ENCODE peak calls at places on chromosomes 3 and 15, in seven cellular contexts. R is GM23248, T is OCI-LY7, E is HCT116, M is hepatocyte, L is PC-3, F is SK-N-SH. X is an unnamed sample.

GRCh38 chr3:27253831-27254230 is 115.4 kb downstream of the NEK10 start:
- DNase-seq in T (peak; percentile 5), L (peak; percentile 81), M (peak; percentile 49), F (peak; percentile 40), E (peak; percentile 51), R (peak; percentile 58), X (peak; percentile 78)

GRCh38 chr3:177377166-177377565 is 179.9 kb upstream of the TBL1XR1 start:
- DNase-seq in T (no peak), R (no peak), E (no peak), L (peak; percentile 33), M (peak; percentile 12), F (no peak), X (no peak)

GRCh38 chr15:60760646-60761504 is 281.9 kb upstream of the ICE2 start:
- DNase-seq in F (no peak), R (peak; percentile 73), L (peak; percentile 37), M (no peak), E (no peak), T (no peak), X (no peak)

GRCh38 chr3:78645628-78646310 is 1122.0 kb downstream of the ROBO1 start:
- DNase-seq in E (peak; percentile 28), M (peak; percentile 87), R (peak; percentile 81), L (peak; percentile 93), T (peak; percentile 56), F (peak; percentile 36), X (peak; percentile 91)

GRCh38 chr3:70744536-70744935 is 432.1 kb upstream of the MDFIC2 start:
- DNase-seq in M (no peak), E (no peak), T (no peak), L (no peak), R (no peak), F (no peak), X (no peak)

GRCh38 chr3:129606522-129607390 is at the start of gene PLXND1:
- DNase-seq in F (peak; percentile 94), L (peak; percentile 38), M (peak; percentile 79), E (no peak), T (no peak), R (peak; percentile 80), X (peak; percentile 88)

GRCh38 chr3:169303660-169304059 is 359.9 kb downstream of the MECOM start:
- DNase-seq in F (no peak), R (no peak), E (no peak), T (no peak), L (no peak), M (no peak), X (no peak)

GRCh38 chr15:88913017-88913849 is at the start of gene MFGE8:
- DNase-seq in F (peak; percentile 93), T (peak; percentile 74), E (no peak), M (peak; percentile 90), L (peak; percentile 52), R (peak; percentile 88), X (peak; percentile 97)

GRCh38 chr3:82587174-82587573 is 825.7 kb upstream of the GBE1 start:
- DNase-seq in L (no peak), E (no peak), T (no peak), M (peak; percentile 7), F (no peak), R (no peak), X (no peak)

GRCh38 chr3:29454326-29454725 is 173.5 kb downstream of the RBMS3 start:
- DNase-seq in T (no peak), M (no peak), F (no peak), E (no peak), L (no peak), R (no peak), X (no peak)

GRCh38 chr3:37993811-37994638 is 3.4 kb downstream of the VILL start:
- DNase-seq in R (peak; percentile 92), E (no peak), T (peak; percentile 81), L (no peak), F (peak; percentile 82), M (peak; percentile 88), X (peak; percentile 80)

GRCh38 chr3:15326037-15326436 is 6.3 kb downstream of the SH3BP5 start:
- DNase-seq in L (peak; percentile 57), T (no peak), M (no peak), E (no peak), R (peak; percentile 30), F (peak; percentile 30), X (no peak)

GRCh38 chr3:97958396-97958795 is 13.8 kb downstream of the RIOX2 start:
- DNase-seq in M (no peak), R (no peak), T (no peak), E (no peak), F (no peak), L (no peak), X (no peak)

GRCh38 chr3:170437696-170438407 is 19.2 kb downstream of the CLDN11 start:
- DNase-seq in E (no peak), T (no peak), R (no peak), F (no peak), L (no peak), M (no peak), X (peak; percentile 41)

GRCh38 chr3:194407423-194407822 is 8.4 kb upstream of the GP5 start:
- DNase-seq in T (no peak), M (peak; percentile 75), E (no peak), L (peak; percentile 55), R (peak; percentile 28), F (no peak), X (no peak)

GRCh38 chr15:63107895-63108546 is 13.6 kb upstream of the LACTB start:
- DNase-seq in M (peak; percentile 71), F (no peak), E (no peak), R (peak; percentile 99), T (no peak), L (peak; percentile 38), X (no peak)

GRCh38 chr15:52114656-52115055 is 2.1 kb upstream of the BCL2L10 start:
- DNase-seq in R (no peak), L (no peak), M (no peak), E (no peak), T (no peak), F (no peak), X (no peak)
- TF ChIP-seq EZH2phosphoT487 in R (no peak), L (no peak), M (no peak), E (no peak), T (no peak), F (no peak), X (no peak)

GRCh38 chr3:64945171-64945684 is 257.4 kb upstream of the ADAMTS9 start:
- DNase-seq in L (no peak), F (no peak), T (no peak), M (peak; percentile 80), E (no peak), R (no peak), X (peak; percentile 72)
- H3K9me2 ChIP-seq in L (no peaks in the 10 kb centered on the region), F (no peaks in the 10 kb centered on the region), T (no peaks in the 10 kb centered on the region), M (no peaks in the 10 kb centered on the region), E (no peaks in the 10 kb centered on the region), R (no peaks in the 10 kb centered on the region), X (no peaks in the 10 kb centered on the region)

GRCh38 chr3:141877911-141878310 is 1.5 kb downstream of the ATP1B3 start:
- DNase-seq in M (peak; percentile 37), R (peak; percentile 70), F (no peak), L (peak; percentile 36), T (peak; percentile 64), E (no peak), X (peak; percentile 19)
- TF ChIP-seq EZH2phosphoT487 in M (no peak), R (no peak), F (no peak), L (no peak), T (no peak), E (no peak), X (no peak)

GRCh38 chr15:77786956-77787355 is 154.2 kb upstream of the LINGO1 start:
- DNase-seq in E (no peak), F (no peak), T (no peak), R (no peak), L (no peak), M (no peak), X (no peak)
- H3K9me2 ChIP-seq in E (no peaks in the 10 kb centered on the region), F (no peaks in the 10 kb centered on the region), T (no peaks in the 10 kb centered on the region), R (no peaks in the 10 kb centered on the region), L (no peaks in the 10 kb centered on the region), M (no peaks in the 10 kb centered on the region), X (no peaks in the 10 kb centered on the region)

DNA sequence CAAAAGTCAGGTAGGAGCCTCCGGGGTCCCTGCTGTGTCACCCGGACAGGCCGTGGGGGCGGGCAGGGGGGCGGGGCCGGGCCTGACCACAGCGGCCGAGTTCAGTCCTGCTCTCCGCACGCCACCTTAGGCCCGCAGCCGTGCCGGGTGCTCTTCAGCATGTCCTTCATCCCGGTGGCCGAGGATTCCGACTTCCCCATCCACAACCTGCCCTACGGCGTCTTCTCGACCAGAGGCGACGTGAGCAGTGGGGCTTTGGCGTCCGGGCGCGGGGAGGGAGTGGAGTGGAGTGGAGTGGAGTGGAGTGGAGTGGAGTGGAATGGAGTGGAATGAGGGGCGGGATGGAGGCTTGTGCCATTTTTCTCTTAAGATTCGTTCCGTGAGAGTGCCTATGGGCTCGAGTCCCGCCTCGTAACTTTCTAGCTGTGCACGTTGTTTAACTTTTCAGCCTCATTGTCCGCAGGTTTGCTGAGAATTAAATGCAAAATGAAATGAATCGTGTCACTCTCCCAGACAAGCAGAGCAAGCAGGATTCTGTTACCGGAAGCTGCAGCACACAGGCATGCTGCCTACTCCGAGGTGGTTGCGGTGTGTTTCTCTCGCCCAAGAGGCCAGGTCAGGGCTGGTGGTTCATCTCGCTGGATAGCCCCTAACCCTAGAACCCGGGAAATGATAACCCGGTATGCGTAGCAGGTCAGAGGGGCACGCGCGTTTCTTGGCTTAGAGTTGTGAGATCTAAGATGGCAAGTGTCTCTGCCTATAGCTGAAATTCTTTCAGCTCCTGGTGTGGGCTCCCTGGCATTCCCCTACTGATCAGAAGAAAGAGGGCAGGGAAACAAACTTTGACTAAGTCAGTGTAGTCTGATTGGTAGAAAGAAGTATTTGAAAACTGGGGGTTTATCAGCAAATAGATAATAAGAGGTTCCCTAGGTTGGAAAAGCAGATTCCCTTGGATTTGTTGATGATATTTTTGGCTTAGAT is at the start of gene FAH:
- DNase-seq in E (no peak), R (peak; percentile 84), F (peak; percentile 44), M (no peak), T (peak; percentile 58), L (peak; percentile 41), X (peak; percentile 48)
- TF ChIP-seq EZH2phosphoT487 in E (no peak), R (no peak), F (no peak), M (no peak), T (no peak), L (no peak), X (no peak)

DNA sequence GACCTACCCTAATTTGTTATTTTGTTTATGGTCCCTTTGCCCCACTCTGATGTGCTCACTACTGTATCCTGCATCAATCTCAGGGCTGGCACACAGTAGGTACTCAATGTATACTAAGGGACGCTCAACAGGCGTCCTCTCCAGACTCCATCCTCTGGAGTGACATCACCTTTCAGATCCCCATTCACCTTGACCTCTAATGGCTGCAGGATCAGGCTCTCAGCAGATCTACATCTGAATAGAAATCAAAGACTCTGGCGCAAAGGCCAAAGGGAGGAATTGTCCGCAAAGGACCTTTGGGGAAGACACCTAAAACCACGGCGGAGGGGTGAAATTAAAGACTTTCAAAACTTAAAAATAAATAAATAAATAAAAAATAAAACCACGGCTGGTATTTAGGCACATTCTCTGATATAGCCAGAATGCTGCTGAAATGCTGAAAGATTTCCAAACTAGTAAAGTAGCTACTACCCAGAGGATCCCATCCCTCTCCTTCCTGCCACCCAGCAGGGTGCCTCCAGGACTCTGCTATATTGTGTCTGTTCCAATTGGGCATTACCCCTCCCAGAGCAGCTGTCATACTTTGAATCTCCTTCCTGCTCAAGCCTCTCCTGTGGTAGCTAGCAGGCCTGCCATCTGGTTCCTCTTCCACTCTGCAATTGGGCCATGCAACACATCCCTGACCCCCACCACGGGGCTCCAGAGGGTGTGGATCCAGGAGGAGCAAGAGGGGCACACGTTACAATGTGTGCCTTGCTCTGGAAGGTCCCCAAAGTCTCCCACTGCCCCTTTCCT is 6.1 kb downstream of the SHF start:
- DNase-seq in M (no peak), E (no peak), L (no peak), T (no peak), F (peak; percentile 64), R (no peak), X (peak; percentile 35)
- H3K9me2 ChIP-seq in M (no peaks in the 10 kb centered on the region), E (no peaks in the 10 kb centered on the region), L (no peaks in the 10 kb centered on the region), T (no peaks in the 10 kb centered on the region), F (no peaks in the 10 kb centered on the region), R (no peaks in the 10 kb centered on the region), X (peaks cover 6% of the 10 kb centered on the region)

X was measured in GM23338.